ENCODE peak calls at places on chromosomes 3 and 15, in eight cellular contexts. One of them, this sample, is unnamed.

GRCh38 chr3:55899887-55900286 is 412.8 kb upstream of the WNT5A start:
- DNase-seq in activated CD4-positive, alpha-beta T cell treated with anti-CD3 and anti-CD28 coated beads, Interleukin-2, amount 10 ng/mL, durations not matched to agents 7 days and 5 days: no peak
- DNase-seq in testis: no peak
- DNase-seq in posterior cingulate gyrus: no peak
- DNase-seq in nephron progenitor cell: peak; percentile 23
- DNase-seq in adrenal gland: no peak
- DNase-seq in AG20443: no peak
- DNase-seq in AG10803: no peak
- DNase-seq in this sample: no peak

GRCh38 chr3:51968175-51968681 is 974 bp upstream of the PCBP4 start:
- DNase-seq in activated CD4-positive, alpha-beta T cell treated with anti-CD3 and anti-CD28 coated beads, Interleukin-2, amount 10 ng/mL, durations not matched to agents 7 days and 5 days: no peak
- DNase-seq in testis: no peak
- DNase-seq in posterior cingulate gyrus: no peak
- DNase-seq in nephron progenitor cell: peak; percentile 72
- DNase-seq in adrenal gland: no peak
- DNase-seq in AG20443: no peak
- DNase-seq in AG10803: no peak
- DNase-seq in this sample: no peak

GRCh38 chr3:191373327-191373726 is 43.0 kb upstream of the UTS2B start:
- DNase-seq in activated CD4-positive, alpha-beta T cell treated with anti-CD3 and anti-CD28 coated beads, Interleukin-2, amount 10 ng/mL, durations not matched to agents 7 days and 5 days: no peak
- DNase-seq in testis: no peak
- DNase-seq in posterior cingulate gyrus: no peak
- DNase-seq in nephron progenitor cell: no peak
- DNase-seq in adrenal gland: no peak
- DNase-seq in AG20443: no peak
- DNase-seq in AG10803: no peak
- DNase-seq in this sample: no peak

GRCh38 chr3:49649576-49649975 is 24.6 kb upstream of the APEH start:
- DNase-seq in activated CD4-positive, alpha-beta T cell treated with anti-CD3 and anti-CD28 coated beads, Interleukin-2, amount 10 ng/mL, durations not matched to agents 7 days and 5 days: no peak
- DNase-seq in testis: no peak
- DNase-seq in posterior cingulate gyrus: no peak
- DNase-seq in nephron progenitor cell: no peak
- DNase-seq in adrenal gland: no peak
- DNase-seq in AG20443: no peak
- DNase-seq in AG10803: no peak
- DNase-seq in this sample: no peak

GRCh38 chr3:49647741-49648140 is 26.4 kb upstream of the APEH start:
- DNase-seq in activated CD4-positive, alpha-beta T cell treated with anti-CD3 and anti-CD28 coated beads, Interleukin-2, amount 10 ng/mL, durations not matched to agents 7 days and 5 days: no peak
- DNase-seq in testis: no peak
- DNase-seq in posterior cingulate gyrus: no peak
- DNase-seq in nephron progenitor cell: no peak
- DNase-seq in adrenal gland: no peak
- DNase-seq in AG20443: no peak
- DNase-seq in AG10803: no peak
- DNase-seq in this sample: no peak

GRCh38 chr15:89221543-89221942 is at the start of gene RLBP1:
- DNase-seq in activated CD4-positive, alpha-beta T cell treated with anti-CD3 and anti-CD28 coated beads, Interleukin-2, amount 10 ng/mL, durations not matched to agents 7 days and 5 days: no peak
- DNase-seq in testis: no peak
- DNase-seq in posterior cingulate gyrus: peak; percentile 35
- DNase-seq in nephron progenitor cell: no peak
- DNase-seq in adrenal gland: no peak
- DNase-seq in AG20443: no peak
- DNase-seq in AG10803: no peak
- DNase-seq in this sample: no peak

GRCh38 chr15:88688394-88688933 is 49.6 kb downstream of the ISG20 start:
- DNase-seq in activated CD4-positive, alpha-beta T cell treated with anti-CD3 and anti-CD28 coated beads, Interleukin-2, amount 10 ng/mL, durations not matched to agents 7 days and 5 days: no peak
- DNase-seq in testis: no peak
- DNase-seq in posterior cingulate gyrus: no peak
- DNase-seq in nephron progenitor cell: no peak
- DNase-seq in adrenal gland: no peak
- DNase-seq in AG20443: no peak
- DNase-seq in AG10803: no peak
- DNase-seq in this sample: no peak

GRCh38 chr3:143121240-143122088 is 1.9 kb downstream of the CHST2 start:
- DNase-seq in activated CD4-positive, alpha-beta T cell treated with anti-CD3 and anti-CD28 coated beads, Interleukin-2, amount 10 ng/mL, durations not matched to agents 7 days and 5 days: peak; percentile 71
- DNase-seq in testis: peak; percentile 62
- DNase-seq in posterior cingulate gyrus: peak; percentile 55
- DNase-seq in nephron progenitor cell: peak; percentile 64
- DNase-seq in adrenal gland: peak; percentile 27
- DNase-seq in AG20443: peak; percentile 42
- DNase-seq in AG10803: peak; percentile 53
- DNase-seq in this sample: peak; percentile 52

GRCh38 chr3:156433910-156434309 is 121.0 kb downstream of the SSR3 start:
- DNase-seq in activated CD4-positive, alpha-beta T cell treated with anti-CD3 and anti-CD28 coated beads, Interleukin-2, amount 10 ng/mL, durations not matched to agents 7 days and 5 days: no peak
- DNase-seq in testis: no peak
- DNase-seq in posterior cingulate gyrus: no peak
- DNase-seq in nephron progenitor cell: no peak
- DNase-seq in adrenal gland: no peak
- DNase-seq in AG20443: no peak
- DNase-seq in AG10803: peak; percentile 33
- DNase-seq in this sample: no peak

GRCh38 chr3:14586611-14587010 is 46.5 kb upstream of the GRIP2 start:
- DNase-seq in activated CD4-positive, alpha-beta T cell treated with anti-CD3 and anti-CD28 coated beads, Interleukin-2, amount 10 ng/mL, durations not matched to agents 7 days and 5 days: no peak
- DNase-seq in testis: no peak
- DNase-seq in posterior cingulate gyrus: no peak
- DNase-seq in nephron progenitor cell: no peak
- DNase-seq in adrenal gland: no peak
- DNase-seq in AG20443: no peak
- DNase-seq in AG10803: no peak
- DNase-seq in this sample: no peak

GRCh38 chr3:188256764-188257163 is 102.8 kb downstream of the LPP start:
- DNase-seq in activated CD4-positive, alpha-beta T cell treated with anti-CD3 and anti-CD28 coated beads, Interleukin-2, amount 10 ng/mL, durations not matched to agents 7 days and 5 days: no peak
- DNase-seq in testis: no peak
- DNase-seq in posterior cingulate gyrus: no peak
- DNase-seq in nephron progenitor cell: no peak
- DNase-seq in adrenal gland: no peak
- DNase-seq in AG20443: no peak
- DNase-seq in AG10803: no peak
- DNase-seq in this sample: no peak

GRCh38 chr3:87227835-87228144 is 681 bp downstream of the CHMP2B start:
- DNase-seq in activated CD4-positive, alpha-beta T cell treated with anti-CD3 and anti-CD28 coated beads, Interleukin-2, amount 10 ng/mL, durations not matched to agents 7 days and 5 days: no peak
- DNase-seq in testis: no peak
- DNase-seq in posterior cingulate gyrus: no peak
- DNase-seq in nephron progenitor cell: no peak
- DNase-seq in adrenal gland: no peak
- DNase-seq in AG20443: no peak
- DNase-seq in AG10803: no peak
- DNase-seq in this sample: no peak

GRCh38 chr3:174216019-174216418 is 643.1 kb upstream of the NAALADL2 start:
- DNase-seq in activated CD4-positive, alpha-beta T cell treated with anti-CD3 and anti-CD28 coated beads, Interleukin-2, amount 10 ng/mL, durations not matched to agents 7 days and 5 days: no peak
- DNase-seq in testis: no peak
- DNase-seq in posterior cingulate gyrus: no peak
- DNase-seq in nephron progenitor cell: no peak
- DNase-seq in adrenal gland: no peak
- DNase-seq in AG20443: no peak
- DNase-seq in AG10803: no peak
- DNase-seq in this sample: no peak

GRCh38 chr15:67089218-67090193 is 24.1 kb downstream of the SMAD3 start:
- DNase-seq in activated CD4-positive, alpha-beta T cell treated with anti-CD3 and anti-CD28 coated beads, Interleukin-2, amount 10 ng/mL, durations not matched to agents 7 days and 5 days: no peak
- DNase-seq in testis: peak; percentile 34
- DNase-seq in posterior cingulate gyrus: no peak
- DNase-seq in nephron progenitor cell: no peak
- DNase-seq in adrenal gland: no peak
- DNase-seq in AG20443: no peak
- DNase-seq in AG10803: no peak
- DNase-seq in this sample: no peak

GRCh38 chr3:142209655-142210054 is 15.7 kb downstream of the GK5 start:
- DNase-seq in activated CD4-positive, alpha-beta T cell treated with anti-CD3 and anti-CD28 coated beads, Interleukin-2, amount 10 ng/mL, durations not matched to agents 7 days and 5 days: no peak
- DNase-seq in testis: peak; percentile 54
- DNase-seq in posterior cingulate gyrus: no peak
- DNase-seq in nephron progenitor cell: no peak
- DNase-seq in adrenal gland: peak; percentile 57
- DNase-seq in AG20443: peak; percentile 83
- DNase-seq in AG10803: peak; percentile 83
- DNase-seq in this sample: no peak

This sample was measured in effector CD8-positive, alpha-beta T cell.